ENCODE peak calls at places on chromosomes 11 and 22, in seven cellular contexts. E is H9, R is neuronal stem cell, V is IMR-90, U is H1, K is mesendoderm, J is trophoblast cell. Q is an unnamed sample.

GRCh38 chr11:27213232-27213660 is 149.8 kb downstream of the CCDC34 start:
- DNase-seq in E (no peak), R (peak), V (peak), U (peak), K (peak), J (no peak), Q (peak)

GRCh38 chr11:19962795-19963163 is 197.5 kb downstream of the DBX1 start:
- DNase-seq in E (no peak), R (no peak), V (peak), U (no peak), K (no peak), J (peak), Q (peak)

GRCh38 chr22:19962909-19963806 is 21.5 kb upstream of the TXNRD2 start:
- DNase-seq in E (peak), R (no peak), V (peak), U (peak), K (peak), J (peak), Q (peak)

GRCh38 chr11:26297179-26297970 is 34.6 kb upstream of the ANO3 start:
- DNase-seq in E (no peak), R (peak), V (peak), U (no peak), K (peak), J (peak), Q (peak)

GRCh38 chr11:22466809-22467208 is 128.6 kb downstream of the SLC17A6 start:
- DNase-seq in E (no peak), R (no peak), V (peak), U (no peak), K (peak), J (peak), Q (peak)

GRCh38 chr22:46528121-46528610 is 9.3 kb downstream of the CELSR1 start:
- DNase-seq in E (no peak), R (no peak), V (peak), U (no peak), K (peak), J (peak), Q (peak)

GRCh38 chr22:24183321-24184031 is 2.2 kb downstream of the SUSD2 start:
- DNase-seq in E (no peak), R (no peak), V (no peak), U (no peak), K (no peak), J (no peak), Q (no peak)

GRCh38 chr11:78801161-78801884 is 226.7 kb upstream of the NARS2 start:
- DNase-seq in E (no peak), R (no peak), V (peak), U (no peak), K (peak), J (peak), Q (peak)

GRCh38 chr11:86592047-86592564 is 80.3 kb downstream of the ME3 start:
- DNase-seq in E (no peak), R (no peak), V (peak), U (no peak), K (peak), J (peak), Q (peak)

GRCh38 chr22:36406139-36406538 is 18.4 kb upstream of the MYH9 start:
- DNase-seq in E (no peak), R (no peak), V (no peak), U (no peak), K (no peak), J (no peak), Q (no peak)

GRCh38 chr22:46006379-46007002 is 29.5 kb upstream of the WNT7B start:
- DNase-seq in E (peak), R (peak), V (peak), U (peak), K (peak), J (peak), Q (peak)

GRCh38 chr11:133136376-133136775 is 395.9 kb downstream of the OPCML start:
- DNase-seq in E (no peak), R (no peak), V (no peak), U (no peak), K (peak), J (no peak), Q (no peak)

GRCh38 chr11:46894506-46894905 is 23.8 kb downstream of the LRP4 start:
- DNase-seq in E (no peak), R (no peak), V (no peak), U (no peak), K (no peak), J (no peak), Q (no peak)

GRCh38 chr22:45977551-45978274 is 751 bp upstream of the WNT7B start:
- DNase-seq in E (peak), R (peak), V (peak), U (peak), K (peak), J (no peak), Q (peak)

GRCh38 chr22:46077669-46078099 is 72.6 kb upstream of the PPARA start:
- DNase-seq in E (no peak), R (no peak), V (no peak), U (no peak), K (no peak), J (no peak), Q (no peak)

GRCh38 chr11:11296434-11296833 is 56.6 kb downstream of the CSNK2A3 start:
- DNase-seq in E (no peak), R (no peak), V (no peak), U (no peak), K (peak), J (no peak), Q (no peak)

GRCh38 chr11:16669799-16670415 is 68.5 kb upstream of the C11orf58 start:
- DNase-seq in E (peak), R (no peak), V (peak), U (no peak), K (peak), J (no peak), Q (peak)

GRCh38 chr11:112354364-112354763 is 93.7 kb upstream of the PLET1 start:
- DNase-seq in E (no peak), R (no peak), V (no peak), U (no peak), K (no peak), J (no peak), Q (no peak)

GRCh38 chr11:86676533-86677154 is 4.2 kb upstream of the ME3 start:
- DNase-seq in E (peak), R (peak), V (no peak), U (peak), K (peak), J (peak), Q (no peak)

GRCh38 chr11:94780432-94780831 is 12.3 kb downstream of the AMOTL1 start:
- DNase-seq in E (no peak), R (no peak), V (no peak), U (no peak), K (no peak), J (no peak), Q (no peak)
- H3K27ac ChIP-seq in E (no peak), R (no peak), V (no peak), U (no peak), K (no peak), J (no peak), Q (no peak)

GRCh38 chr11:109864834-109865557 is 228.2 kb upstream of the ZC3H12C start:
- DNase-seq in E (no peak), R (no peak), V (peak), U (no peak), K (no peak), J (peak), Q (peak)
- H2AK5ac ChIP-seq in E (no peak), R (no peak), V (no peak), U (no peak), K (no peak), J (no peak), Q (no peak)

GRCh38 chr22:18093661-18094060 is 15.9 kb downstream of the PEX26 start:
- DNase-seq in E (no peak), R (no peak), V (no peak), U (no peak), K (no peak), J (no peak), Q (no peak)
- H4K8ac ChIP-seq in E (no peak), R (no peak), V (no peak), U (no peak), K (no peak), J (no peak), Q (no peak)

GRCh38 chr11:73977856-73978519 is 4.7 kb downstream of the UCP2 start:
- DNase-seq in E (no peak), R (no peak), V (no peak), U (no peak), K (no peak), J (no peak), Q (no peak)
- H3K27ac ChIP-seq in E (no peak), R (no peak), V (no peak), U (no peak), K (no peak), J (no peak), Q (no peak)

GRCh38 chr22:33666661-33667619 is 253.3 kb downstream of the LARGE1 start:
- DNase-seq in E (no peak), R (no peak), V (no peak), U (no peak), K (peak), J (no peak), Q (no peak)
- H2AK5ac ChIP-seq in E (no peak), R (no peak), V (no peak), U (no peak), K (no peak), J (no peak), Q (no peak)

DNA sequence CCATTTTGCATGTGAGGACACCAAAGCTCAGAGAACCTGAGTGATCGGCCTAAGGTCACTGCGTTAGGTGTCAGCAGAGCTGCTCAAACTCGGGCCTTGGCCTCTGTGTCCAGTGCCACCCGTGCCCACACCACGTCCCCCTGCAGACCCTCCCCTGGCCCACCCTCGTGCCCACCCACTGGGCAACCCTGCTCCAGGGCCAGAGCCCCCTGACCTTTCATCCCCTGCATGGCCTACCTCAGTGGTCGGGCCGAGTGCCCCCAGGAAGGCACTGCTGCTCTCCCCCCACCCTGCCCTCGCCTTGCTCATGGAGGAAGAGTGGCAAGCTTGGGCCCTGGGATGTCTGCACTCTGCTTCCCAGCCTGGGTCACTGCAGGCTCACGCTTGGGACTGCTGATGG is 17.7 kb downstream of the B3GAT1 start:
- DNase-seq in E (no peak), R (no peak), V (no peak), U (no peak), K (no peak), J (no peak), Q (no peak)
- H4K8ac ChIP-seq in E (no peak), R (no peak), V (no peak), U (no peak), K (no peak), J (no peak), Q (no peak)

DNA sequence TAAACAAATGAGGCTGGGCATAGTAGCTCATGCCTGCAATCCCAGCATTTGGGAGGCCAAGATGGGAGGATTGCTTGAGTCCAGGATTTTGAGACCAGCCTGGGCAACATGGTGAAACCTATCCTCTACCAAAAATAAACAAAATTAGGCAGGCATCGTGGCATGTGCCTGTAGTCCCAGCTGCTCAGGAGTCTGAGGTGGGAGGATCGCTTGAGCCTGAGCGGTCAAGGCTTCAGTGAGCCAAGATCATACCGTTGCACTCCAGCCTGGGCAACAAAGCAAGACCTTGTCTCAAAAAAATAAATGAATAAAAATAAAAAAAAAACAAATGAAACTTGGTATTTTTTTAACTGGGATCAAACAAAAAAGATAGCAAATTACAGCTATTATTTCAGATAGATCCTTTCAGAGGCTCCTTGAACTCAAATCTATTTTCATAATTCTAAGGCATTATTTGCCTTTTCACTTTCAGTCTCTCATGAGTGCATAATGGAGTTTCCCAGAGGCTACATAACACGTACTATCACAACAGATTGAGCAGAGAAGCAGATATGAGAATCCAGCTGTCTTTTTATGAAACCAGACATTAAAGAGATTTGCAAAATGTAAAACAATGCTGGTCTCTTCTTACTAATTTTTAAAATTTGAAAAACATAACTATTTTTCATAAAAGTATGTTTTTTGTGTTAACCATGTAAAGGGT is 23.1 kb downstream of the DDIAS start:
- DNase-seq in E (no peak), R (no peak), V (no peak), U (no peak), K (no peak), J (no peak), Q (no peak)
- H3K27ac ChIP-seq in E (no peak), R (no peak), V (no peak), U (no peak), K (no peak), J (no peak), Q (no peak)

GRCh38 chr11:126817523-126818450 is 182.8 kb downstream of the KIRREL3 start:
- DNase-seq in E (no peak), R (no peak), V (no peak), U (no peak), K (no peak), J (no peak), Q (no peak)

GRCh38 chr11:126815111-126815510 is 185.5 kb downstream of the KIRREL3 start:
- DNase-seq in E (no peak), R (no peak), V (peak), U (no peak), K (no peak), J (no peak), Q (no peak)

GRCh38 chr11:126816655-126817054 is 183.9 kb downstream of the KIRREL3 start:
- DNase-seq in E (no peak), R (no peak), V (no peak), U (no peak), K (peak), J (no peak), Q (peak)

GRCh38 chr11:126821832-126822231 is 178.7 kb downstream of the KIRREL3 start:
- DNase-seq in E (no peak), R (no peak), V (no peak), U (no peak), K (no peak), J (no peak), Q (no peak)

GRCh38 chr11:126817096-126817495 is 183.5 kb downstream of the KIRREL3 start:
- DNase-seq in E (no peak), R (no peak), V (peak), U (no peak), K (no peak), J (no peak), Q (peak)
- H2AK5ac ChIP-seq in E (no peak), R (no peak), V (peak), U (no peak), K (no peak), J (no peak), Q (peak)

GRCh38 chr11:61602775-61603569 is 22.1 kb upstream of the SYT7 start:
- DNase-seq in E (no peak), R (no peak), V (peak), U (no peak), K (no peak), J (peak), Q (peak)

GRCh38 chr11:61601512-61601911 is 20.6 kb upstream of the SYT7 start:
- DNase-seq in E (no peak), R (no peak), V (no peak), U (no peak), K (no peak), J (no peak), Q (no peak)

GRCh38 chr11:61607426-61607825 is 26.6 kb upstream of the SYT7 start:
- DNase-seq in E (no peak), R (no peak), V (peak), U (no peak), K (no peak), J (no peak), Q (no peak)

GRCh38 chr11:61599968-61600710 is 19.3 kb upstream of the SYT7 start:
- DNase-seq in E (no peak), R (no peak), V (no peak), U (peak), K (no peak), J (no peak), Q (no peak)

DNA sequence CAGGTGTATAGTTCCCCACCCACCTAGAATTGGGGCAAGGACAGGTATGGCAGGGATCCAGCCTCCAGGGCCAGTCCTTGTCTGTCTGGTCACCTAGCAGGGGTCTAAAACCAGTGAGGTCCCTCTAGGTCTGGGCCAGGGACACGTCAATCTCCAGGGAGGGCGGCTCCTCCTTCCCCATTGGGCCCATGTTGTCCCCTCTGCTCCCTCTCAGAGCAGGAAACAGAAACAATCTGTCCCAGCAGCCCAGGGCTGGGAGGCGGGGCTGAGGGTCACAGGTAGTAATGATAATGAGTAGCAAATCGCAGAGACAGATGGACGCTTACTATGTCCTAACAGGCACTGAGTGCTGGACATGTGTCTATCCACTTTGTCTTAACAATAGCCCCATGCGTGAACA is 22.8 kb upstream of the SYT7 start:
- DNase-seq in E (peak), R (no peak), V (no peak), U (no peak), K (no peak), J (no peak), Q (no peak)
- H4K8ac ChIP-seq in E (no peak), R (no peak), V (no peak), U (no peak), K (no peak), J (no peak), Q (no peak)